ENCODE peak calls at places on chromosome 15, in seven cellular contexts. R is endodermal cell, C is mammary epithelial cell, T is right cardiac atrium, A is GM23248, N is Peyer's patch, B is PC-3. O is an unnamed sample.

GRCh38 chr15:31024979-31025378 is 33.6 kb upstream of the MTMR10 start:
- DNase-seq in R (no peak), C (no peak), B (no peak), A (peak), T (no peak), N (no peak), O (peak)

GRCh38 chr15:49238342-49238741 is 68.3 kb downstream of the GALK2 start:
- DNase-seq in T (no peak), N (no peak), B (no peak), R (no peak), A (peak), C (no peak), O (no peak)

GRCh38 chr15:25863067-25863967 is at the start of gene ATP10A:
- DNase-seq in N (no peak), A (peak), T (peak), B (peak), C (no peak), R (peak), O (peak)

GRCh38 chr15:70490838-70491155 is 272.6 kb downstream of the UACA start:
- DNase-seq in C (no peak), T (no peak), A (no peak), B (no peak), R (no peak), N (no peak), O (no peak)

GRCh38 chr15:38528279-38528678 is 36.3 kb downstream of the RASGRP1 start:
- DNase-seq in A (peak), B (peak), R (no peak), T (no peak), C (peak), N (no peak), O (peak)

GRCh38 chr15:96947830-96948229 is 617.3 kb downstream of the NR2F2 start:
- DNase-seq in B (no peak), C (no peak), T (no peak), N (no peak), A (no peak), R (peak), O (peak)

GRCh38 chr15:71768184-71768583 is 42.2 kb upstream of the NR2E3 start:
- DNase-seq in A (no peak), T (no peak), C (no peak), N (no peak), R (no peak), B (no peak), O (no peak)

GRCh38 chr15:77525411-77525811 is 104.7 kb downstream of the HMG20A start:
- DNase-seq in N (no peak), T (no peak), R (peak), A (no peak), B (no peak), C (no peak), O (no peak)

GRCh38 chr15:45375836-45376235 is 2.5 kb downstream of the GATM start:
- DNase-seq in T (no peak), B (no peak), A (no peak), N (no peak), C (no peak), R (no peak), O (no peak)

GRCh38 chr15:78931439-78931981 is 13.3 kb downstream of the CTSH start:
- DNase-seq in C (no peak), N (no peak), B (no peak), T (no peak), A (no peak), R (peak), O (no peak)

GRCh38 chr15:81298606-81299005 is 25.3 kb downstream of the STARD5 start:
- DNase-seq in C (no peak), R (no peak), N (peak), B (no peak), A (no peak), T (no peak), O (no peak)

GRCh38 chr15:90478981-90479481 is 50.7 kb upstream of the CRTC3 start:
- DNase-seq in A (no peak), B (peak), T (no peak), N (peak), R (no peak), C (peak), O (no peak)

GRCh38 chr15:51755790-51756189 is 4.4 kb downstream of the TMOD2 start:
- DNase-seq in R (no peak), A (no peak), C (no peak), B (no peak), T (no peak), N (no peak), O (no peak)

GRCh38 chr15:24956131-24956838 is 1.5 kb downstream of the SNRPN start:
- DNase-seq in T (peak), N (peak), C (peak), R (peak), A (peak), B (peak), O (peak)

GRCh38 chr15:45026646-45027045 is 3.7 kb downstream of the SORD start:
- DNase-seq in T (no peak), C (no peak), R (no peak), B (no peak), N (no peak), A (no peak), O (no peak)

GRCh38 chr15:84976746-84977345 is 4.8 kb upstream of the PDE8A start:
- DNase-seq in N (no peak), T (no peak), R (no peak), C (no peak), B (no peak), A (no peak), O (no peak)

GRCh38 chr15:69576035-69576526 is 123.5 kb downstream of the RPLP1 start:
- DNase-seq in C (peak), N (peak), R (peak), A (peak), T (peak), B (peak), O (no peak)

GRCh38 chr15:28169361-28169760 is 70.2 kb upstream of the OCA2 start:
- DNase-seq in B (no peak), N (no peak), T (no peak), A (no peak), R (no peak), C (no peak), O (no peak)

GRCh38 chr15:90099868-90100854 is 2.1 kb downstream of the IDH2 start:
- DNase-seq in C (peak), T (peak), N (peak), A (peak), R (no peak), B (no peak), O (no peak)

GRCh38 chr15:78915341-78916087 is 29.3 kb downstream of the CTSH start:
- DNase-seq in C (peak), R (peak), T (peak), B (no peak), N (peak), A (peak), O (no peak)

GRCh38 chr15:28952666-28953491 is 67.1 kb downstream of the APBA2 start:
- DNase-seq in N (peak), B (no peak), T (no peak), A (no peak), C (no peak), R (peak), O (no peak)

GRCh38 chr15:101123222-101123910 is 128.5 kb downstream of the CHSY1 start:
- DNase-seq in C (no peak), A (peak), R (peak), B (no peak), N (no peak), T (no peak), O (peak)

GRCh38 chr15:101121511-101122090 is 130.2 kb downstream of the CHSY1 start:
- DNase-seq in T (peak), A (peak), N (peak), R (peak), B (peak), C (peak), O (peak)

GRCh38 chr15:101120961-101121360 is 130.9 kb downstream of the CHSY1 start:
- DNase-seq in C (no peak), R (peak), B (no peak), T (no peak), A (no peak), N (no peak), O (no peak)

GRCh38 chr15:101122266-101122665 is 129.6 kb downstream of the CHSY1 start:
- DNase-seq in R (peak), B (no peak), N (no peak), A (no peak), C (no peak), T (no peak), O (no peak)

GRCh38 chr15:101122806-101123205 is 129.0 kb downstream of the CHSY1 start:
- DNase-seq in A (no peak), N (no peak), C (no peak), B (no peak), T (no peak), R (peak), O (no peak)
- H3K27ac ChIP-seq in A (peak), N (no peak), C (no peak), B (no peak), T (no peak), R (no peak), O (peak)

DNA sequence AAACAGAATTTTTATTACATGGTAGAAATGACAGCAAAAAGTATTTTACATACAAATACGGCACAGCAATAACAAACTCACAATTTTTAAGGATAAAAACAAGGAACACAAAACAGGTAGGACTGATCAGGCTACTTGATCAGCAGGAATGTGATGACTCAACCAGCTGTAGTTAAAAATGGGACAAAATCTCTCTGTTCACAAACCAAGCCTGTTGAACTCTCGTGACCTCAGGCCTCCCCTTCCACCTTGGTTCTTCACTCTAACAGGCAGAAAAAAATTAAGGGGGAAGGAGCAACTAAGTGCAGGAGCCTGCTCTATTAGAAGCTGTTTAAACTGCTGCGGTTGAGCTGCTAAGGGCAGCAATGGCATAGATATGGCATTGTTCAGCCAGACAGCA is 18.7 kb downstream of the FBXL22 start:
- DNase-seq in N (no peak), R (peak), B (peak), T (no peak), C (no peak), A (no peak), O (no peak)
- H3K27ac ChIP-seq in N (no peak), R (no peak), B (no peak), T (no peak), C (no peak), A (no peak), O (no peak)

DNA sequence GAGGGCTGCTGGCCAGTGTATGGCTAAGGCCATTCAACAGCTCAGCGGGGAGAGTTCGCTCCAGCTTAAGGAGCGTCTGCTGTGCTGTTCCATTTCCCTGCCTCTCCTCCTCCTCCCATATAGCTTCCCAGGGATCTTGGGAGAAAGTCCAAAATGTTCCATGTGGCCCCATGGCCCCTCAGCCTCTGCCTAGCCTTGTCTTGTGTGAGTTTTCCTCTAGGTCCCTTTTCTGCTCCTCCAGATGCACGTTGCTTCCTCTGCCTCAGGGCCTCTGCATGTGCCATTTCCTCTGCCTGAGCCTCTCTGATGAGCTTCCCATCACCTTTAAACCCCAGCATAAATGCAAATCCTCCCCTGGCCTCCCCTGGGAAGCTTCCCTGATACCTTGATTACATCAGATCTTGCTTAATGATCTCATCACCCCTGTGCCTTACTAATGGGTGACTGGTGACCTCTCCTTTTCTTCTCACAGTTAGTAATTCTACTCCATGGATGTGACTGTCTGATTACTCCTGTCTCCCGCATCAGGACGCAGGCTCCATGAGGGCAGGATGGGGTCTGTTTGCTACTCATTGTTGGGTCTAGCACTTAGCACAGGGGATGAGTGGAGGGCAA is 24.0 kb downstream of the ITGA11 start:
- DNase-seq in C (no peak), B (no peak), A (no peak), N (no peak), T (no peak), R (peak), O (no peak)
- H3K27ac ChIP-seq in C (no peak), B (no peak), A (no peak), N (no peak), T (peak), R (no peak), O (no peak)

GRCh38 chr15:39942753-39943150 is 8.8 kb downstream of the EIF2AK4 start:
- DNase-seq in T (no peak), R (no peak), A (no peak), N (no peak), B (no peak), C (no peak), O (no peak)

GRCh38 chr15:39946862-39947261 is 12.9 kb downstream of the EIF2AK4 start:
- DNase-seq in R (no peak), A (peak), T (no peak), N (no peak), B (peak), C (no peak), O (peak)

GRCh38 chr15:39944711-39945110 is 10.8 kb downstream of the EIF2AK4 start:
- DNase-seq in N (no peak), B (no peak), A (peak), T (no peak), R (no peak), C (no peak), O (no peak)

GRCh38 chr15:39939487-39940452 is 5.9 kb downstream of the EIF2AK4 start:
- DNase-seq in R (no peak), B (no peak), T (peak), A (peak), C (no peak), N (no peak), O (no peak)

GRCh38 chr15:39942101-39942752 is 8.3 kb downstream of the EIF2AK4 start:
- DNase-seq in N (no peak), R (no peak), T (no peak), A (peak), B (peak), C (no peak), O (no peak)
- H3K27ac ChIP-seq in N (no peak), R (no peak), T (no peak), A (peak), B (peak), C (no peak), O (peak)

DNA sequence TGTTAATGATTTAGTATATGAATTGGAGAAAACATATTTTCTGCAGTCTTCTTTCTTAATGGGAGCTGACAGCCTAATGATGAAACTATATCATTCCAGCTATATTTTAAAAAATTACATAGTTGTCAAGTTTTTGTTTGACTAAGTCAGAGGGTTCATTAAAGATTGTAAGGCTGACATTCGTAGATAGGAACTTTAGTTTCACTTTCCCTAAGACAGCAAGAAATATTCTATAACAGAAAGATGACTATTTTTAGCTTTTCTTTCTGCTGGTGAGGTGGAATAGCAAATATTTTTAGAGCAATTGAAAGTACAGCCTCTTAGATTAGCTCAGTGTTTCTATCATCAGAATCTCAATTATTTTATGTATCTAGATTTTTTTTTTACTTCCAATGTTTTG is 60.2 kb downstream of the PIAS1 start:
- DNase-seq in C (no peak), B (no peak), R (no peak), N (no peak), T (no peak), A (peak), O (no peak)
- H3K27ac ChIP-seq in C (peak), B (no peak), R (no peak), N (no peak), T (no peak), A (peak), O (peak)

GRCh38 chr15:40558952-40559742 is 5.7 kb downstream of the CCDC32 start:
- DNase-seq in T (no peak), B (no peak), R (no peak), A (no peak), C (no peak), N (no peak), O (no peak)
- H3K27ac ChIP-seq in T (no peak), B (no peak), R (no peak), A (no peak), C (peak), N (no peak), O (no peak)

GRCh38 chr15:64521201-64521600 is 60.8 kb downstream of the ZNF609 start:
- DNase-seq in N (no peak), T (no peak), B (no peak), R (no peak), C (peak), A (no peak), O (no peak)

GRCh38 chr15:64523240-64523639 is 62.9 kb downstream of the ZNF609 start:
- DNase-seq in T (no peak), R (no peak), A (no peak), N (no peak), B (no peak), C (no peak), O (no peak)

GRCh38 chr15:64519897-64520296 is 59.5 kb downstream of the ZNF609 start:
- DNase-seq in R (no peak), N (no peak), T (no peak), A (no peak), B (no peak), C (no peak), O (no peak)

GRCh38 chr15:64521726-64522164 is 61.4 kb downstream of the ZNF609 start:
- DNase-seq in T (peak), A (peak), R (peak), N (no peak), C (peak), B (peak), O (peak)

GRCh38 chr15:64522226-64522823 is 61.9 kb downstream of the ZNF609 start:
- DNase-seq in N (no peak), B (no peak), R (no peak), C (peak), A (no peak), T (no peak), O (no peak)
- H3K27ac ChIP-seq in N (no peak), B (no peak), R (no peak), C (peak), A (peak), T (no peak), O (no peak)

O was measured in brain microvascular endothelial cell.